ENCODE peak calls at places on chromosomes 3 and 15, in nine cellular contexts. One of them, this sample, is unnamed.

GRCh38 chr15:78065284-78065872 is 12.1 kb downstream of the TBC1D2B start:
- DNase-seq in AG08396: peak; percentile 89
- DNase-seq in activated T-cell treated with anti-CD3 and anti-CD28 coated beads, Interleukin-2, amount 50 U/mL, for 4 hours: no peak
- DNase-seq in head of caudate nucleus: no peak
- DNase-seq in iPS-NIHi11: no peak
- DNase-seq in activated naive CD4-positive, alpha-beta T cell treated with Interleukin-2 at 50 U/mL for 16 hours: no peak
- DNase-seq in CD8-positive, alpha-beta T cell: no peak
- DNase-seq in glutamatergic neuron: no peak
- DNase-seq in H4: peak; percentile 99
- DNase-seq in this sample: peak; percentile 98

GRCh38 chr3:117193390-117193789 is 483.8 kb downstream of the TUSC7 start:
- DNase-seq in iPS-NIHi11: peak; percentile 14
- DNase-seq in CD8-positive, alpha-beta T cell: no peak
- DNase-seq in head of caudate nucleus: no peak
- DNase-seq in glutamatergic neuron: no peak
- DNase-seq in activated naive CD4-positive, alpha-beta T cell treated with Interleukin-2 at 50 U/mL for 16 hours: no peak
- DNase-seq in H4: no peak
- DNase-seq in AG08396: no peak
- DNase-seq in activated T-cell treated with anti-CD3 and anti-CD28 coated beads, Interleukin-2, amount 50 U/mL, for 4 hours: no peak
- DNase-seq in this sample: no peak

GRCh38 chr15:29262738-29263137 is 6.9 kb downstream of the NSMCE3 start:
- DNase-seq in CD8-positive, alpha-beta T cell: no peak
- DNase-seq in head of caudate nucleus: no peak
- DNase-seq in activated T-cell treated with anti-CD3 and anti-CD28 coated beads, Interleukin-2, amount 50 U/mL, for 4 hours: no peak
- DNase-seq in activated naive CD4-positive, alpha-beta T cell treated with Interleukin-2 at 50 U/mL for 16 hours: no peak
- DNase-seq in glutamatergic neuron: no peak
- DNase-seq in iPS-NIHi11: no peak
- DNase-seq in H4: no peak
- DNase-seq in AG08396: no peak
- DNase-seq in this sample: no peak

GRCh38 chr15:56371495-56372147 is 6.4 kb downstream of the TEX9 start:
- DNase-seq in head of caudate nucleus: no peak
- DNase-seq in activated T-cell treated with anti-CD3 and anti-CD28 coated beads, Interleukin-2, amount 50 U/mL, for 4 hours: no peak
- DNase-seq in H4: no peak
- DNase-seq in AG08396: no peak
- DNase-seq in activated naive CD4-positive, alpha-beta T cell treated with Interleukin-2 at 50 U/mL for 16 hours: no peak
- DNase-seq in iPS-NIHi11: no peak
- DNase-seq in CD8-positive, alpha-beta T cell: no peak
- DNase-seq in glutamatergic neuron: no peak
- DNase-seq in this sample: no peak

GRCh38 chr3:127997961-127998360 is 54.3 kb upstream of the SEC61A1 start:
- DNase-seq in head of caudate nucleus: no peak
- DNase-seq in H4: no peak
- DNase-seq in iPS-NIHi11: no peak
- DNase-seq in activated T-cell treated with anti-CD3 and anti-CD28 coated beads, Interleukin-2, amount 50 U/mL, for 4 hours: no peak
- DNase-seq in AG08396: no peak
- DNase-seq in activated naive CD4-positive, alpha-beta T cell treated with Interleukin-2 at 50 U/mL for 16 hours: no peak
- DNase-seq in glutamatergic neuron: no peak
- DNase-seq in CD8-positive, alpha-beta T cell: no peak
- DNase-seq in this sample: no peak

GRCh38 chr3:85151555-85151954 is 192.8 kb downstream of the CADM2 start:
- DNase-seq in AG08396: no peak
- DNase-seq in iPS-NIHi11: no peak
- DNase-seq in activated T-cell treated with anti-CD3 and anti-CD28 coated beads, Interleukin-2, amount 50 U/mL, for 4 hours: no peak
- DNase-seq in glutamatergic neuron: no peak
- DNase-seq in H4: no peak
- DNase-seq in head of caudate nucleus: no peak
- DNase-seq in activated naive CD4-positive, alpha-beta T cell treated with Interleukin-2 at 50 U/mL for 16 hours: no peak
- DNase-seq in CD8-positive, alpha-beta T cell: no peak
- DNase-seq in this sample: no peak

GRCh38 chr3:123365450-123366143 is 83.3 kb downstream of the ADCY5 start:
- DNase-seq in AG08396: no peak
- DNase-seq in H4: peak; percentile 49
- DNase-seq in activated naive CD4-positive, alpha-beta T cell treated with Interleukin-2 at 50 U/mL for 16 hours: no peak
- DNase-seq in glutamatergic neuron: peak; percentile 46
- DNase-seq in activated T-cell treated with anti-CD3 and anti-CD28 coated beads, Interleukin-2, amount 50 U/mL, for 4 hours: no peak
- DNase-seq in head of caudate nucleus: peak; percentile 47
- DNase-seq in iPS-NIHi11: peak; percentile 80
- DNase-seq in CD8-positive, alpha-beta T cell: no peak
- DNase-seq in this sample: no peak

GRCh38 chr15:48084759-48085420 is 35.9 kb upstream of the SLC24A5 start:
- DNase-seq in activated T-cell treated with anti-CD3 and anti-CD28 coated beads, Interleukin-2, amount 50 U/mL, for 4 hours: no peak
- DNase-seq in iPS-NIHi11: peak; percentile 63
- DNase-seq in glutamatergic neuron: no peak
- DNase-seq in AG08396: peak; percentile 37
- DNase-seq in head of caudate nucleus: no peak
- DNase-seq in CD8-positive, alpha-beta T cell: no peak
- DNase-seq in activated naive CD4-positive, alpha-beta T cell treated with Interleukin-2 at 50 U/mL for 16 hours: no peak
- DNase-seq in H4: peak; percentile 52
- DNase-seq in this sample: no peak

GRCh38 chr15:78325092-78325843 is 14.9 kb upstream of the CRABP1 start:
- DNase-seq in H4: peak; percentile 47
- DNase-seq in iPS-NIHi11: no peak
- DNase-seq in activated T-cell treated with anti-CD3 and anti-CD28 coated beads, Interleukin-2, amount 50 U/mL, for 4 hours: no peak
- DNase-seq in activated naive CD4-positive, alpha-beta T cell treated with Interleukin-2 at 50 U/mL for 16 hours: no peak
- DNase-seq in CD8-positive, alpha-beta T cell: no peak
- DNase-seq in AG08396: no peak
- DNase-seq in head of caudate nucleus: no peak
- DNase-seq in glutamatergic neuron: no peak
- DNase-seq in this sample: no peak

GRCh38 chr3:153356908-153357307 is 194.9 kb downstream of the RAP2B start:
- DNase-seq in activated T-cell treated with anti-CD3 and anti-CD28 coated beads, Interleukin-2, amount 50 U/mL, for 4 hours: no peak
- DNase-seq in glutamatergic neuron: no peak
- DNase-seq in AG08396: no peak
- DNase-seq in iPS-NIHi11: no peak
- DNase-seq in head of caudate nucleus: no peak
- DNase-seq in CD8-positive, alpha-beta T cell: no peak
- DNase-seq in H4: peak; percentile 20
- DNase-seq in activated naive CD4-positive, alpha-beta T cell treated with Interleukin-2 at 50 U/mL for 16 hours: no peak
- DNase-seq in this sample: no peak

GRCh38 chr3:16432714-16433113 is 80.8 kb downstream of the RFTN1 start:
- DNase-seq in iPS-NIHi11: no peak
- DNase-seq in AG08396: no peak
- DNase-seq in glutamatergic neuron: no peak
- DNase-seq in activated naive CD4-positive, alpha-beta T cell treated with Interleukin-2 at 50 U/mL for 16 hours: no peak
- DNase-seq in activated T-cell treated with anti-CD3 and anti-CD28 coated beads, Interleukin-2, amount 50 U/mL, for 4 hours: no peak
- DNase-seq in head of caudate nucleus: no peak
- DNase-seq in CD8-positive, alpha-beta T cell: no peak
- DNase-seq in H4: no peak
- DNase-seq in this sample: no peak

GRCh38 chr3:26091096-26091495 is 301.2 kb downstream of the OXSM start:
- DNase-seq in H4: no peak
- DNase-seq in iPS-NIHi11: no peak
- DNase-seq in CD8-positive, alpha-beta T cell: no peak
- DNase-seq in head of caudate nucleus: no peak
- DNase-seq in AG08396: no peak
- DNase-seq in activated T-cell treated with anti-CD3 and anti-CD28 coated beads, Interleukin-2, amount 50 U/mL, for 4 hours: no peak
- DNase-seq in activated naive CD4-positive, alpha-beta T cell treated with Interleukin-2 at 50 U/mL for 16 hours: no peak
- DNase-seq in glutamatergic neuron: no peak
- DNase-seq in this sample: no peak

GRCh38 chr3:188389711-188390346 is 235.9 kb downstream of the LPP start:
- DNase-seq in H4: no peak
- DNase-seq in CD8-positive, alpha-beta T cell: no peak
- DNase-seq in activated T-cell treated with anti-CD3 and anti-CD28 coated beads, Interleukin-2, amount 50 U/mL, for 4 hours: peak; percentile 12
- DNase-seq in AG08396: no peak
- DNase-seq in glutamatergic neuron: no peak
- DNase-seq in head of caudate nucleus: peak; percentile 36
- DNase-seq in activated naive CD4-positive, alpha-beta T cell treated with Interleukin-2 at 50 U/mL for 16 hours: peak; percentile 50
- DNase-seq in iPS-NIHi11: no peak
- DNase-seq in this sample: no peak

GRCh38 chr15:67832031-67832551 is 6.8 kb downstream of the SKOR1 start:
- DNase-seq in glutamatergic neuron: no peak
- DNase-seq in AG08396: no peak
- DNase-seq in CD8-positive, alpha-beta T cell: no peak
- DNase-seq in iPS-NIHi11: peak; percentile 26
- DNase-seq in H4: peak; percentile 39
- DNase-seq in activated T-cell treated with anti-CD3 and anti-CD28 coated beads, Interleukin-2, amount 50 U/mL, for 4 hours: no peak
- DNase-seq in head of caudate nucleus: no peak
- DNase-seq in activated naive CD4-positive, alpha-beta T cell treated with Interleukin-2 at 50 U/mL for 16 hours: no peak
- DNase-seq in this sample: no peak